ENCODE peak calls at places on chromosome 4, in five cellular contexts. H is fibroblast of lung, N is NB4, S is prostate gland, X is cardiac muscle cell. M is an unnamed sample.

GRCh38 chr4:31366041-31366440 is 645.9 kb downstream of the PCDH7 start:
- DNase-seq in H (peak; percentile 9), S (no peak), X (peak; percentile 38), N (no peak), M (no peak)

GRCh38 chr4:89876548-89876947 is 18.1 kb upstream of the MMRN1 start:
- DNase-seq in X (no peak), H (no peak), N (no peak), S (no peak), M (no peak)

GRCh38 chr4:105709081-105709450 is 482 bp downstream of the GSTCD start:
- DNase-seq in N (peak; percentile 57), X (peak; percentile 16), S (no peak), H (peak; percentile 17), M (peak; percentile 36)

GRCh38 chr4:18020145-18020670 is 1.3 kb downstream of the LCORL start:
- DNase-seq in X (peak; percentile 37), N (peak; percentile 66), H (peak; percentile 20), S (peak; percentile 10), M (peak; percentile 35)

GRCh38 chr4:2790583-2791517 is 2.0 kb upstream of the SH3BP2 start:
- DNase-seq in S (no peak), N (peak; percentile 63), X (no peak), H (no peak), M (no peak)

GRCh38 chr4:45131020-45131419 is 404.7 kb upstream of the GNPDA2 start:
- DNase-seq in X (no peak), H (no peak), N (no peak), S (no peak), M (no peak)

GRCh38 chr4:8776366-8776765 is 95.3 kb downstream of the HMX1 start:
- DNase-seq in S (no peak), X (no peak), H (no peak), N (no peak), M (no peak)

GRCh38 chr4:19213388-19213787 is 1038.3 kb upstream of the SLIT2 start:
- DNase-seq in N (no peak), H (peak; percentile 41), S (no peak), X (no peak), M (no peak)

GRCh38 chr4:96642486-96642885 is 802.6 kb downstream of the PDHA2 start:
- DNase-seq in X (no peak), H (no peak), S (no peak), N (no peak), M (no peak)

GRCh38 chr4:55004831-55005230 is 120.6 kb downstream of the KDR start:
- DNase-seq in N (no peak), S (no peak), X (peak; percentile 79), H (no peak), M (no peak)

GRCh38 chr4:55001538-55001937 is 123.9 kb downstream of the KDR start:
- DNase-seq in S (no peak), H (no peak), X (no peak), N (no peak), M (no peak)

GRCh38 chr4:55002431-55002830 is 123.0 kb downstream of the KDR start:
- DNase-seq in N (no peak), H (no peak), S (no peak), X (no peak), M (no peak)

DNA sequence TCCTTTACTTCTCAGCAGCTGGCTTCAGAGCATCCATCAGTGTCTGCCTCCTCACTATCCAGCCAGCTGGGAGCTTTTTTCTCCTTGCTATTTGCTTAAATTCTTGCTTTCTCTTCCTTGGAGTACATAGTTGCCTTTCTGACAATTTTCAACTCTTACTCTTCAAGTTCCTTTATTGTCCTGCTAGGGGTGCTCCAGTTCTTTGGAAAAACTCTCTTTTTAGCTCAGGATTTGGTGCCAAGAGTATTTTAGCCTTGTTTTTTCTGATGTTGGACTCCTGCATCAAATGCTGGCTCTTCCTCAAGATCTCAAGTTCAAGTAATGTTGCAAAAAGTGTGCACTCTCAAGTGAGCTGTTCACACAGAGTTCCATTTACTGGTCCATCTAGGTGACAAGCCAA is 126.4 kb downstream of the KDR start:
- DNase-seq in X (peak; percentile 86), H (peak; percentile 64), N (no peak), S (no peak), M (no peak)
- TF ChIP-seq CTCF in X (peak; percentile 68), H (peak; percentile 39), N (no peak), S (no peak), M (no peak)

GRCh38 chr4:16508968-16509367 is 282.7 kb upstream of the TAPT1 start:
- DNase-seq in N (peak; percentile 29), X (no peak), H (no peak), S (no peak), M (no peak)

GRCh38 chr4:16505726-16506125 is 279.5 kb upstream of the TAPT1 start:
- DNase-seq in N (peak; percentile 9), X (peak; percentile 57), H (peak; percentile 18), S (no peak), M (no peak)
- TF ChIP-seq CTCF in N (peak; percentile 12), X (peak; percentile 53), H (peak; percentile 44), S (no peak), M (no peak)

GRCh38 chr4:4607336-4608213 is 65.7 kb upstream of the STX18 start:
- DNase-seq in S (no peak), N (no peak), H (no peak), X (no peak), M (no peak)

GRCh38 chr4:4606321-4606720 is 64.5 kb upstream of the STX18 start:
- DNase-seq in S (no peak), H (peak; percentile 38), X (peak; percentile 27), N (no peak), M (no peak)

GRCh38 chr4:4603592-4603991 is 61.7 kb upstream of the STX18 start:
- DNase-seq in X (peak; percentile 50), S (no peak), N (no peak), H (no peak), M (no peak)

GRCh38 chr4:4608214-4608537 is 66.3 kb upstream of the STX18 start:
- DNase-seq in S (no peak), H (no peak), X (no peak), N (no peak), M (no peak)

GRCh38 chr4:4605849-4606248 is 64.0 kb upstream of the STX18 start:
- DNase-seq in S (no peak), N (no peak), X (no peak), H (no peak), M (no peak)
- TF ChIP-seq CTCF in S (no peak), N (no peak), X (no peak), H (no peak), M (no peak)

GRCh38 chr4:154630307-154630706 is 17.9 kb upstream of the FGG start:
- DNase-seq in X (no peak), N (no peak), H (no peak), S (no peak), M (no peak)

GRCh38 chr4:154622598-154622997 is 10.1 kb upstream of the FGG start:
- DNase-seq in H (peak; percentile 67), X (peak; percentile 55), S (peak; percentile 10), N (peak; percentile 40), M (peak; percentile 71)

GRCh38 chr4:154623995-154624394 is 11.5 kb upstream of the FGG start:
- DNase-seq in H (no peak), S (no peak), X (no peak), N (no peak), M (no peak)

GRCh38 chr4:154626793-154627484 is 14.5 kb upstream of the FGG start:
- DNase-seq in S (peak; percentile 27), H (peak; percentile 43), N (peak; percentile 49), X (peak; percentile 63), M (peak; percentile 74)
- TF ChIP-seq CTCF in S (peak; percentile 24), H (peak; percentile 57), N (peak; percentile 36), X (peak; percentile 67), M (peak; percentile 63)

GRCh38 chr4:121071640-121072037 is 696 bp downstream of the NDNF start:
- DNase-seq in H (no peak), X (no peak), S (no peak), N (no peak), M (peak; percentile 13)
- TF ChIP-seq CTCF in H (no peak), X (no peak), S (no peak), N (no peak), M (no peak)

DNA sequence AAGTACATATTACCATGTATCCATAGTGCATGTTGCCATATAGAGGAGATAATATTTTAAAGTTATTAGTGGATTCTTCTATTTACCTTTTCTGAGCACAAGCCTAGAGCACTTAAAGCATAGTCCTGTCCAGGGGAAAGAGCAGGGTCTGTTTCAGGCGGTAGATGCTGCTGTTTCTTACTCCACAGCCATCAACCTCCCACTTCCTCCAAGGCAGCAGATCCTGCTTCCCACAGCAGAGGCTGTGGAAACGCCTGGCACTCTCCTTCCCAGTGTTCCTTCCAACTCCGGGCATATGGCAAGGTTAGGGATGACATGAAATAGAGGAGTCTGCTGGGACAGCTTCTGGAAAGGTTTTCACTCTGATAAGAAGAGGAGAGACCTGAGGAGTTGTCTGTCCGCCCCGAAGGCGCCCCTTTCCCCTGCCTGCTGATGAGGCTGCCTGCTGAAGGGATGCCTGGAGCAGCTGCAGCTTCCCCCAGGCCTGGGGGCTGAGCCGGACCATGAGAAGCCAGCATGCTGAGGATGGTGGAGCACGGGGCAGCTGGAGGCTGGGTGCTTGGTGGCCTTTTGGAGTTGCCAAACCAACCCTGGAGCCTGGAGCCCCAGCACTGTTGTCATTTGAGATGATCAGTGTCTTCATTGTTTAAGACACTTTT is 43.9 kb upstream of the SLC25A4 start:
- DNase-seq in N (no peak), X (peak; percentile 56), S (no peak), H (no peak), M (no peak)
- TF ChIP-seq CTCF in N (no peak), X (peak; percentile 31), S (no peak), H (no peak), M (no peak)

GRCh38 chr4:43048570-43048969 is 156.1 kb downstream of the GRXCR1 start:
- DNase-seq in N (peak; percentile 22), X (no peak), H (no peak), S (no peak), M (no peak)
- TF ChIP-seq CTCF in N (peak; percentile 21), X (no peak), H (no peak), S (no peak), M (no peak)

GRCh38 chr4:107519057-107519456 is 201.0 kb downstream of the PAPSS1 start:
- DNase-seq in H (peak; percentile 18), X (peak; percentile 52), S (peak; percentile 8), N (peak; percentile 8), M (no peak)
- TF ChIP-seq CTCF in H (peak; percentile 29), X (peak; percentile 46), S (no peak), N (peak; percentile 2), M (no peak)

GRCh38 chr4:55124337-55125076 is 888 bp downstream of the KDR start:
- DNase-seq in N (no peak), X (peak; percentile 58), S (no peak), H (peak; percentile 8), M (no peak)
- TF ChIP-seq CTCF in N (no peak), X (no peak), S (no peak), H (no peak), M (no peak)

M was measured in GM20000.